ENCODE peak calls at places on chromosomes 12 and 14, in five cellular contexts. A is SK-N-SH, W is AG04449, N is fibroblast of pulmonary artery, X is neural crest cell. G is an unnamed sample.

GRCh38 chr14:76312821-76313220 is 63.1 kb upstream of the ESRRB start:
- DNase-seq in A (no peak), W (no peak), N (no peak), X (no peak), G (no peak)

GRCh38 chr12:54350743-54351142 is 13.5 kb downstream of the GPR84 start:
- DNase-seq in A (no peak), W (no peak), N (no peak), X (no peak), G (no peak)

GRCh38 chr12:66693901-66694513 is 15.1 kb upstream of the GRIP1 start:
- DNase-seq in A (peak), W (peak), N (peak), X (peak), G (peak)

GRCh38 chr12:47903927-47904646 is 707 bp downstream of the VDR start:
- DNase-seq in A (no peak), W (peak), N (peak), X (no peak), G (peak)

GRCh38 chr14:32121536-32121935 is 44.4 kb downstream of the ARHGAP5 start:
- DNase-seq in A (no peak), W (no peak), N (no peak), X (no peak), G (no peak)

GRCh38 chr14:44379292-44379977 is 127.6 kb downstream of the FSCB start:
- DNase-seq in A (no peak), W (no peak), N (no peak), X (no peak), G (no peak)

GRCh38 chr12:117188961-117189724 is 1.1 kb downstream of the FBXO21 start:
- DNase-seq in A (no peak), W (peak), N (peak), X (no peak), G (no peak)

GRCh38 chr12:48857278-48857994 is 5.5 kb upstream of the DDX23 start:
- DNase-seq in A (no peak), W (no peak), N (no peak), X (no peak), G (no peak)

GRCh38 chr12:70028515-70028914 is 203.5 kb downstream of the MYRFL start:
- DNase-seq in A (no peak), W (no peak), N (no peak), X (no peak), G (no peak)

GRCh38 chr14:50619569-50620141 is 48.5 kb downstream of the SAV1 start:
- DNase-seq in A (peak), W (no peak), N (peak), X (no peak), G (no peak)

GRCh38 chr12:108838194-108839010 is 19.0 kb downstream of the SSH1 start:
- DNase-seq in A (peak), W (peak), N (peak), X (no peak), G (peak)

GRCh38 chr14:91891081-91891480 is 23.7 kb upstream of the TC2N start:
- DNase-seq in A (no peak), W (no peak), N (no peak), X (no peak), G (no peak)

GRCh38 chr14:31825459-31825858 is 251.6 kb upstream of the ARHGAP5 start:
- DNase-seq in A (no peak), W (no peak), N (no peak), X (no peak), G (no peak)

GRCh38 chr12:46677749-46678148 is 148.0 kb downstream of the SLC38A4 start:
- DNase-seq in A (peak), W (no peak), N (peak), X (no peak), G (no peak)

GRCh38 chr12:2641209-2641608 is 153.6 kb upstream of the FKBP4 start:
- DNase-seq in A (no peak), W (no peak), N (peak), X (peak), G (no peak)

GRCh38 chr14:63941023-63941422 is 88.2 kb downstream of the SYNE2 start:
- DNase-seq in A (no peak), W (no peak), N (no peak), X (no peak), G (no peak)

GRCh38 chr12:78863482-78864427 is 819 bp upstream of the SYT1 start:
- DNase-seq in A (peak), W (no peak), N (peak), X (peak), G (no peak)

GRCh38 chr14:91681116-91681515 is 50.8 kb downstream of the CATSPERB start:
- DNase-seq in A (no peak), W (no peak), N (no peak), X (no peak), G (no peak)

GRCh38 chr14:104968153-104968527 is 10.0 kb downstream of the AHNAK2 start:
- DNase-seq in A (peak), W (no peak), N (peak), X (no peak), G (no peak)

GRCh38 chr12:105281694-105282049 is 45.7 kb upstream of the APPL2 start:
- DNase-seq in A (no peak), W (no peak), N (no peak), X (no peak), G (no peak)

GRCh38 chr12:92028039-92028709 is 117.5 kb downstream of the BTG1 start:
- DNase-seq in A (no peak), W (no peak), N (peak), X (no peak), G (no peak)

GRCh38 chr12:106288510-106289195 is 13.9 kb upstream of the TCP11L2 start:
- DNase-seq in A (no peak), W (peak), N (peak), X (no peak), G (peak)

GRCh38 chr14:74014299-74014698 is 4.8 kb downstream of the ENTPD5 start:
- DNase-seq in A (no peak), W (no peak), N (peak), X (no peak), G (no peak)

GRCh38 chr12:13241833-13242232 is 45.3 kb downstream of the EMP1 start:
- DNase-seq in A (no peak), W (no peak), N (no peak), X (no peak), G (no peak)

GRCh38 chr14:52048641-52049204 is 20.1 kb downstream of the NID2 start:
- DNase-seq in A (no peak), W (no peak), N (no peak), X (no peak), G (no peak)

GRCh38 chr12:6062427-6063378 is 61.8 kb downstream of the VWF start:
- DNase-seq in A (peak), W (no peak), N (peak), X (peak), G (no peak)

GRCh38 chr12:122135437-122136031 is 38.5 kb downstream of the IL31 start:
- DNase-seq in A (no peak), W (no peak), N (no peak), X (no peak), G (no peak)

GRCh38 chr14:21680072-21680471 is 6.5 kb upstream of the OR4E1 start:
- DNase-seq in A (no peak), W (no peak), N (peak), X (no peak), G (no peak)

GRCh38 chr12:91681751-91682150 is 463.9 kb downstream of the BTG1 start:
- DNase-seq in A (no peak), W (no peak), N (no peak), X (no peak), G (no peak)

GRCh38 chr12:131089526-131090253 is 136.0 kb downstream of the ADGRD1 start:
- DNase-seq in A (no peak), W (no peak), N (no peak), X (no peak), G (no peak)

GRCh38 chr12:13039557-13039956 is 4.6 kb upstream of the FAM234B start:
- DNase-seq in A (no peak), W (no peak), N (no peak), X (no peak), G (no peak)

GRCh38 chr12:110647669-110648068 is 33.7 kb downstream of the TCTN1 start:
- DNase-seq in A (no peak), W (no peak), N (no peak), X (no peak), G (no peak)

GRCh38 chr14:100537701-100538565 is 49.3 kb downstream of the BEGAIN start:
- DNase-seq in A (peak), W (no peak), N (no peak), X (no peak), G (no peak)

GRCh38 chr12:100251917-100252316 is 15.0 kb downstream of the DEPDC4 start:
- DNase-seq in A (no peak), W (no peak), N (no peak), X (no peak), G (no peak)

GRCh38 chr14:60721331-60722162 is 2.6 kb downstream of the SIX4 start:
- DNase-seq in A (peak), W (no peak), N (peak), X (peak), G (no peak)

GRCh38 chr12:106586803-106587684 is 4.2 kb downstream of the RFX4 start:
- DNase-seq in A (peak), W (no peak), N (no peak), X (peak), G (no peak)

GRCh38 chr14:39682563-39682962 is 250.3 kb upstream of the FBXO33 start:
- DNase-seq in A (no peak), W (no peak), N (no peak), X (no peak), G (no peak)

GRCh38 chr14:85934123-85934885 is 404.4 kb downstream of the FLRT2 start:
- DNase-seq in A (peak), W (no peak), N (no peak), X (no peak), G (no peak)

GRCh38 chr14:35335388-35336092 is 43.4 kb downstream of the PSMA6 start:
- DNase-seq in A (peak), W (no peak), N (peak), X (no peak), G (no peak)

GRCh38 chr14:20907214-20907613 is 16.0 kb downstream of the RNASE3 start:
- DNase-seq in A (no peak), W (no peak), N (no peak), X (no peak), G (no peak)

GRCh38 chr14:55745906-55746305 is 165.9 kb downstream of the KTN1 start:
- DNase-seq in A (no peak), W (no peak), N (no peak), X (no peak), G (no peak)

GRCh38 chr14:55746533-55746932 is 166.5 kb downstream of the KTN1 start:
- DNase-seq in A (no peak), W (no peak), N (peak), X (no peak), G (no peak)

GRCh38 chr14:55749946-55750345 is 169.9 kb downstream of the KTN1 start:
- DNase-seq in A (no peak), W (no peak), N (no peak), X (no peak), G (no peak)

GRCh38 chr14:55749201-55749812 is 169.3 kb downstream of the KTN1 start:
- DNase-seq in A (no peak), W (no peak), N (peak), X (no peak), G (no peak)

DNA sequence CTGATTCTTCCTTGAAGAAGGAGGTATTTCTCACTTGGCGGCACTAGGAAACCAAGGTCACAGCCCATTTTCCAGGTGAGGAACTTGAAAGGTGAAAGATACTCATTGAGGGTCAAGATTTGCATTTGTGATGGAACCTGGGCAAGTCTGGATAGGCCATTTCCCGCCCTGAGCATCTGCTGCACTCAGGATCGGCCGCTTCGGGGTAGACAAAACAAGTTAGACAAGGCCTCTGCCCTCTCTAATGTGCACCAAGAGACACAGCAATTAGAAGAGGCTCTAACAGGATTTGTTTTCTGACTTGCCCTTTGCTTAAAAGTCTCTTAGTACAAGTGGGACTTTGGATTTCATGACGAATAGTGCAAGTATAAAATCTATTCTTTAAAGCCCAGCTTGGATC is 167.2 kb downstream of the KTN1 start:
- DNase-seq in A (no peak), W (no peak), N (no peak), X (no peak), G (no peak)
- TF ChIP-seq CTCF in A (no peak), W (no peak), N (no peak), X (no peak), G (no peak)

GRCh38 chr14:22837750-22838538 is 1.6 kb downstream of the MMP14 start:
- DNase-seq in A (no peak), W (no peak), N (peak), X (no peak), G (no peak)

GRCh38 chr14:22838631-22839041 is 2.3 kb downstream of the MMP14 start:
- DNase-seq in A (no peak), W (no peak), N (peak), X (no peak), G (no peak)

GRCh38 chr14:22835505-22835904 is 880 bp upstream of the MMP14 start:
- DNase-seq in A (no peak), W (no peak), N (no peak), X (no peak), G (no peak)

GRCh38 chr14:22837059-22837749 is 819 bp downstream of the MMP14 start:
- DNase-seq in A (peak), W (no peak), N (peak), X (peak), G (no peak)

GRCh38 chr14:22836301-22837058 is at the start of gene MMP14:
- DNase-seq in A (peak), W (no peak), N (peak), X (peak), G (peak)
- TF ChIP-seq CTCF in A (peak), W (peak), N (peak), X (peak), G (peak)

DNA sequence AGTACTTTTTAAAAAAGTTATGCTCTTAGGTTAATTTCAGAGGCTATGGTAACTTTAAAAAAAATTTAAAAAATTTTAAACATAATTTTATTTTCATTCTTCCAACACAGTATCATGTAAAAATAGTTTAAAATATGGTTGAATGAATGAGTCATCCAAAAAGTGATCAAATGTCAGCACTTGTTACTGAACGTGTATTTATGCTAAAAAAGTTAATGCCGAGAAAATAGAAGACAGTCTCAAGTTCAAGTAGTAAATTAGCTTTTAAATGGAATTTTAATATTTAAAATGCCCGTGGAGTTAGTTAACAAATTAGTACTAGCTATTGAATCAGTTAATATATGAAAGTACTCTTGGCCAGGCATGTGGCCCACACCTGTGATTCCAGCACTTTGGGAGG is 4.8 kb downstream of the AEBP2 start:
- DNase-seq in A (no peak), W (no peak), N (no peak), X (no peak), G (no peak)
- TF ChIP-seq CTCF in A (no peak), W (no peak), N (no peak), X (no peak), G (no peak)

DNA sequence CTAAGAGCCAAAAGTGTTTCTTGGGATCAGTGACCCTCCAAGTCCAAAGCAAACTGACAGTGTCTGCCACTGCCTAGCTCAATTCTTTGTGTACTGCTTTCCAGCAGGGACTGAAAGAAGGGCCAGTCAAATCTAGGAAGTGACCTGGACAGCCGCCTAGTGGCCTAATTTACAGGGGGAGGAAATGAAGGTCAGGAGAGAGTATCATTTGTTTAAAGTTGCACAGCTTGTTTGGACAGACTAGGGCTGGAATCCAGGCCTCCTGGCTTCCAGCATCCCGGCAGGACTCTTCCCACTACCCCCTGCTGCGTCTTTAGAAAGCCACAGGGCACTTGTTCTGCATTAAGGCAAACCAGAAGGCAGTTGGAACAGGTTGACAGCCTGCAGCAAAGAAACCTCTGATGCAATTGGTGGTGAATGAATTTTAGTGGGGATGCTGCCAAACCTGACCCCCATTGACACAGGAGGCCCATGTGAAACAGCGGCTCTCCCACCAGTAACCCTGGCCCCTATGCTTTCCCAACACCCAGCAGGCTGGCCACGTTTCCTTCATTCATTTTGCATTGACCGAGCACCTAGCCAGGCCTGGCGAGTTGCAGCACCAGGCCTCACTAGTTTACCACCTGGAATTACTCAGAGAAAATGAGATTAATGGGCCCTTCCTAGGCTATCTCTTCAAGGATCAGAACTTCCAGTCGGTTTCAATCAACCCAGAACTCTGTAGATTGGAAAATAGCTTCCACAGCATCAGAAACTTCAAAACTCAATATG is 28.2 kb downstream of the GALNT16 start:
- DNase-seq in A (peak), W (no peak), N (peak), X (peak), G (peak)
- TF ChIP-seq CTCF in A (peak), W (peak), N (peak), X (peak), G (peak)

G was measured in AG09319.